ENCODE peak calls at places on chromosomes 11 and 22, in nine cellular contexts. E, I, J, R, T, L, N, D and Q are unnamed samples.

GRCh38 chr22:20268350-20269012 is 363 bp upstream of the RTN4R start:
- DNase-seq in E (peak), I (no peak), J (peak), R (peak), T (peak), L (no peak), N (peak), D (no peak), Q (peak)

GRCh38 chr11:6882747-6883146 is 6.3 kb downstream of the OR10A4 start:
- DNase-seq in E (no peak), I (no peak), J (no peak), R (no peak), T (no peak), L (no peak), N (no peak), D (no peak), Q (no peak)

GRCh38 chr11:115098037-115098436 is 406.2 kb downstream of the CADM1 start:
- DNase-seq in E (no peak), I (no peak), J (no peak), R (no peak), T (no peak), L (no peak), N (no peak), D (no peak), Q (no peak)

GRCh38 chr11:110759972-110760381 is 47.7 kb upstream of the ARHGAP20 start:
- DNase-seq in E (no peak), I (peak), J (no peak), R (no peak), T (no peak), L (no peak), N (no peak), D (no peak), Q (no peak)

GRCh38 chr11:3160252-3161031 is 4.7 kb downstream of the OSBPL5 start:
- DNase-seq in E (peak), I (peak), J (peak), R (peak), T (peak), L (peak), N (peak), D (peak), Q (peak)

GRCh38 chr22:21444701-21445436 is 22.3 kb upstream of the TMEM191C start:
- DNase-seq in E (no peak), I (no peak), J (peak), R (no peak), T (no peak), L (peak), N (peak), D (no peak), Q (no peak)

GRCh38 chr22:23817146-23817545 is 21.7 kb downstream of the DERL3 start:
- DNase-seq in E (no peak), I (no peak), J (peak), R (no peak), T (no peak), L (peak), N (no peak), D (no peak), Q (no peak)

GRCh38 chr11:1153951-1154487 is 3.7 kb upstream of the MUC5AC start:
- DNase-seq in E (no peak), I (peak), J (peak), R (no peak), T (peak), L (peak), N (peak), D (peak), Q (no peak)

GRCh38 chr11:31557991-31558390 is 48.4 kb downstream of the ELP4 start:
- DNase-seq in E (peak), I (no peak), J (no peak), R (no peak), T (no peak), L (no peak), N (no peak), D (no peak), Q (no peak)

GRCh38 chr11:128251140-128251539 is 336.2 kb downstream of the ETS1 start:
- DNase-seq in E (no peak), I (no peak), J (no peak), R (peak), T (no peak), L (no peak), N (no peak), D (no peak), Q (no peak)

GRCh38 chr11:106409201-106409600 is 331.7 kb downstream of the AASDHPPT start:
- DNase-seq in E (no peak), I (no peak), J (no peak), R (no peak), T (no peak), L (no peak), N (no peak), D (no peak), Q (no peak)

GRCh38 chr11:73980001-73980960 is 2.4 kb downstream of the UCP2 start:
- DNase-seq in E (peak), I (no peak), J (no peak), R (peak), T (peak), L (peak), N (peak), D (no peak), Q (no peak)

GRCh38 chr22:44270556-44270880 is 42.2 kb downstream of the SHISAL1 start:
- DNase-seq in E (no peak), I (no peak), J (no peak), R (no peak), T (no peak), L (no peak), N (no peak), D (no peak), Q (no peak)

GRCh38 chr11:113114452-113115027 is 153.3 kb downstream of the NCAM1 start:
- DNase-seq in E (peak), I (peak), J (peak), R (peak), T (peak), L (peak), N (peak), D (no peak), Q (peak)

GRCh38 chr11:75577198-75577597 is 15.1 kb downstream of the SERPINH1 start:
- DNase-seq in E (peak), I (no peak), J (no peak), R (peak), T (no peak), L (no peak), N (peak), D (no peak), Q (peak)

GRCh38 chr11:72119188-72119587 is 6.7 kb upstream of the ANAPC15 start:
- DNase-seq in E (no peak), I (no peak), J (no peak), R (no peak), T (no peak), L (no peak), N (no peak), D (no peak), Q (no peak)

GRCh38 chr22:19358195-19358594 is 66.7 kb upstream of the CLTCL1 start:
- DNase-seq in E (no peak), I (no peak), J (no peak), R (no peak), T (no peak), L (no peak), N (no peak), D (no peak), Q (no peak)

GRCh38 chr11:23403210-23404185 is 543.2 kb upstream of the CCDC179 start:
- DNase-seq in E (no peak), I (no peak), J (no peak), R (no peak), T (no peak), L (peak), N (no peak), D (no peak), Q (no peak)

GRCh38 chr11:20021771-20022362 is 138.4 kb downstream of the DBX1 start:
- DNase-seq in E (no peak), I (no peak), J (no peak), R (no peak), T (no peak), L (no peak), N (no peak), D (no peak), Q (no peak)

GRCh38 chr22:44709881-44710400 is 7.9 kb downstream of the PRR5 start:
- DNase-seq in E (no peak), I (no peak), J (no peak), R (no peak), T (no peak), L (no peak), N (no peak), D (no peak), Q (no peak)

GRCh38 chr11:62370743-62371440 is 33.6 kb downstream of the ASRGL1 start:
- DNase-seq in E (peak), I (no peak), J (no peak), R (no peak), T (no peak), L (no peak), N (no peak), D (no peak), Q (no peak)

GRCh38 chr11:36019722-36020121 is 75.9 kb downstream of the LDLRAD3 start:
- DNase-seq in E (no peak), I (no peak), J (no peak), R (peak), T (no peak), L (no peak), N (peak), D (no peak), Q (no peak)

GRCh38 chr11:62489204-62489603 is 57.4 kb downstream of the AHNAK start:
- DNase-seq in E (no peak), I (no peak), J (no peak), R (no peak), T (no peak), L (no peak), N (no peak), D (no peak), Q (no peak)

GRCh38 chr11:130908770-130909625 is 7.3 kb downstream of the SNX19 start:
- DNase-seq in E (no peak), I (peak), J (no peak), R (peak), T (no peak), L (no peak), N (no peak), D (peak), Q (no peak)

GRCh38 chr11:77508031-77508430 is 34.1 kb upstream of the PAK1 start:
- DNase-seq in E (no peak), I (no peak), J (no peak), R (no peak), T (no peak), L (no peak), N (no peak), D (no peak), Q (no peak)

GRCh38 chr11:16779436-16779835 is 41.0 kb downstream of the C11orf58 start:
- DNase-seq in E (peak), I (no peak), J (no peak), R (no peak), T (no peak), L (no peak), N (no peak), D (no peak), Q (no peak)

GRCh38 chr22:22397292-22397870 is 111.2 kb downstream of the ZNF280B start:
- DNase-seq in E (peak), I (no peak), J (no peak), R (no peak), T (no peak), L (no peak), N (peak), D (no peak), Q (peak)

GRCh38 chr22:40603088-40603605 is 33.4 kb downstream of the MRTFA start:
- DNase-seq in E (no peak), I (peak), J (no peak), R (peak), T (no peak), L (no peak), N (no peak), D (no peak), Q (no peak)

GRCh38 chr22:19139974-19140373 is 4.5 kb downstream of the ESS2 start:
- DNase-seq in E (no peak), I (no peak), J (no peak), R (no peak), T (no peak), L (no peak), N (no peak), D (no peak), Q (no peak)

GRCh38 chr22:48336339-48337060 is 1491.2 kb downstream of the BRD1 start:
- DNase-seq in E (no peak), I (no peak), J (no peak), R (no peak), T (no peak), L (peak), N (no peak), D (no peak), Q (no peak)

GRCh38 chr11:1546536-1547466 is 25.3 kb downstream of the DUSP8 start:
- DNase-seq in E (peak), I (no peak), J (no peak), R (peak), T (peak), L (peak), N (peak), D (no peak), Q (peak)

GRCh38 chr11:34263462-34264186 is 94.2 kb downstream of the ABTB2 start:
- DNase-seq in E (no peak), I (peak), J (peak), R (peak), T (no peak), L (peak), N (peak), D (peak), Q (no peak)

GRCh38 chr11:93319224-93319839 is 11.2 kb upstream of the DEUP1 start:
- DNase-seq in E (no peak), I (no peak), J (no peak), R (no peak), T (no peak), L (no peak), N (no peak), D (no peak), Q (no peak)

GRCh38 chr22:49018601-49019000 is 809.1 kb downstream of the BRD1 start:
- DNase-seq in E (no peak), I (no peak), J (peak), R (no peak), T (no peak), L (peak), N (no peak), D (no peak), Q (no peak)

GRCh38 chr11:119483341-119483880 is 60.4 kb upstream of the THY1 start:
- DNase-seq in E (no peak), I (no peak), J (peak), R (no peak), T (no peak), L (no peak), N (no peak), D (no peak), Q (no peak)

GRCh38 chr11:65135633-65136145 is 1.4 kb upstream of the SYVN1 start:
- DNase-seq in E (no peak), I (no peak), J (no peak), R (no peak), T (no peak), L (no peak), N (no peak), D (no peak), Q (no peak)
- TF ChIP-seq CTCF in E (no peak), I (no peak), J (no peak), R (no peak), T (no peak), L (no peak), N (no peak), D (no peak), Q (no peak)

GRCh38 chr22:35154937-35155387 is 89.0 kb downstream of the ISX start:
- DNase-seq in E (peak), I (peak), J (peak), R (peak), T (peak), L (no peak), N (peak), D (no peak), Q (peak)
- TF ChIP-seq CTCF in E (peak), I (peak), J (peak), R (peak), T (peak), L (peak), N (peak), D (peak), Q (peak)

GRCh38 chr11:13878077-13878476 is 84.4 kb upstream of the SPON1 start:
- DNase-seq in E (no peak), I (no peak), J (no peak), R (no peak), T (no peak), L (no peak), N (no peak), D (no peak), Q (no peak)
- TF ChIP-seq CTCF in E (no peak), I (no peak), J (no peak), R (no peak), T (no peak), L (no peak), N (no peak), D (no peak), Q (no peak)

GRCh38 chr11:65109231-65110198 is 2.2 kb upstream of the TM7SF2 start:
- DNase-seq in E (no peak), I (no peak), J (no peak), R (no peak), T (no peak), L (peak), N (no peak), D (no peak), Q (no peak)

GRCh38 chr11:65111537-65112225 is at the start of gene TM7SF2:
- DNase-seq in E (peak), I (peak), J (peak), R (peak), T (peak), L (peak), N (peak), D (peak), Q (peak)

GRCh38 chr11:65112226-65112550 is 516 bp downstream of the TM7SF2 start:
- DNase-seq in E (peak), I (no peak), J (peak), R (no peak), T (no peak), L (no peak), N (no peak), D (no peak), Q (no peak)

GRCh38 chr11:65111159-65111536 is 524 bp upstream of the TM7SF2 start:
- DNase-seq in E (no peak), I (no peak), J (no peak), R (no peak), T (no peak), L (no peak), N (no peak), D (no peak), Q (no peak)

DNA sequence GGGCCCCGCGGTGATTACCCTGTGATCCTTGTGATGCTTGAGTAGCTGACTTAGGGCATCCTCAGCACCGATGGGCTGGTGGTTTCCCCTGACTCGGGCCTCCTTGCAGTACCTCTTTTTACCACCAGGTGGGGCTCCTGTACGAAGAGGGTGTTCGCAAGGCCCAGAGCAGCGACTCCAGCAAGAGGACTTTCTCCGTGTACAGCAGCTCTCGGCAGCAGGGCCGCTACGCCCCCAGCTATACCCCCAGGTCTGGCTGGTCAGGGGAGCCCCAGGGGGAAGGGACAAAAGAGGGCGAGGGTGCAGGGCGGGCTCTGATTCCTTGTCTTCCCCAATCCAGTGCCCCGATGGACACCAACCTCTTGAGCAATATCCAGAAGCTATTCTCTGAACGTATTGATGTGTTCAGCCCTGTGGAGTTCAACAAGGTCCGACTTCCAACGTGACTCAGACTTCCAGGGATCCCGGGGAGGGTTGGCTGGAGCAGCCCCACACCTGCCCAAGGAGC is 1.3 kb upstream of the TM7SF2 start:
- DNase-seq in E (peak), I (peak), J (peak), R (peak), T (peak), L (peak), N (peak), D (no peak), Q (peak)
- TF ChIP-seq CTCF in E (peak), I (peak), J (peak), R (peak), T (peak), L (peak), N (peak), D (peak), Q (peak)

GRCh38 chr11:122656073-122656630 is 630 bp downstream of the UBASH3B start:
- DNase-seq in E (peak), I (no peak), J (peak), R (peak), T (no peak), L (peak), N (peak), D (no peak), Q (peak)

GRCh38 chr11:122655527-122656072 is at the start of gene UBASH3B:
- DNase-seq in E (peak), I (peak), J (peak), R (peak), T (peak), L (peak), N (peak), D (no peak), Q (peak)

GRCh38 chr11:122656631-122657101 is 1.1 kb downstream of the UBASH3B start:
- DNase-seq in E (peak), I (no peak), J (peak), R (peak), T (peak), L (peak), N (peak), D (no peak), Q (peak)

GRCh38 chr11:122652495-122652894 is 3.0 kb upstream of the UBASH3B start:
- DNase-seq in E (no peak), I (no peak), J (no peak), R (no peak), T (no peak), L (no peak), N (no peak), D (no peak), Q (no peak)

DNA sequence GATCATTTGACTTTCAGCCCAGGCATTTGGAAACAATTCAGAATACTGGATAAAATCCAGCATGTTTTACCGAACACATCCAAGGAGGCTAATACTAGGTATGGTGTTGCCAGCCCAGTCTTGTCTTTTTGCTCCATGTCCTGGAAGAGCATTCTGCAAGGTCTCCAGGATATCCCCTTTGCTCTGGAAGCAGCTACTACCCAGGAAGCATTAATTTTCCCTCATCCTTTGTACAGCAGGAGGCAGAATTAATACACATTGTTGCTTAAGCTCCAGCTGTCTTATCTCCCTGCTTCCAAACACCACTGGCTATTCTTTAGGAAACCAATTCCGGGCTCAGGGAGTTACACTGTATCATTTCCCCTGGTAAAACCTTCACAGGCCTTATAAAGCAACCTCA is 1.6 kb upstream of the UBASH3B start:
- DNase-seq in E (no peak), I (no peak), J (no peak), R (no peak), T (no peak), L (no peak), N (no peak), D (no peak), Q (no peak)
- TF ChIP-seq CTCF in E (no peak), I (no peak), J (no peak), R (no peak), T (no peak), L (no peak), N (no peak), D (no peak), Q (no peak)

GRCh38 chr22:47144791-47145425 is 382.5 kb downstream of the TBC1D22A start:
- DNase-seq in E (no peak), I (no peak), J (no peak), R (no peak), T (no peak), L (no peak), N (no peak), D (no peak), Q (no peak)

GRCh38 chr22:47143249-47143938 is 380.9 kb downstream of the TBC1D22A start:
- DNase-seq in E (no peak), I (no peak), J (no peak), R (no peak), T (no peak), L (no peak), N (no peak), D (no peak), Q (no peak)

GRCh38 chr22:47145883-47146282 is 383.4 kb downstream of the TBC1D22A start:
- DNase-seq in E (no peak), I (no peak), J (no peak), R (no peak), T (no peak), L (no peak), N (no peak), D (no peak), Q (no peak)

GRCh38 chr22:47142427-47143046 is 380.1 kb downstream of the TBC1D22A start:
- DNase-seq in E (no peak), I (no peak), J (no peak), R (no peak), T (no peak), L (no peak), N (no peak), D (no peak), Q (no peak)

DNA sequence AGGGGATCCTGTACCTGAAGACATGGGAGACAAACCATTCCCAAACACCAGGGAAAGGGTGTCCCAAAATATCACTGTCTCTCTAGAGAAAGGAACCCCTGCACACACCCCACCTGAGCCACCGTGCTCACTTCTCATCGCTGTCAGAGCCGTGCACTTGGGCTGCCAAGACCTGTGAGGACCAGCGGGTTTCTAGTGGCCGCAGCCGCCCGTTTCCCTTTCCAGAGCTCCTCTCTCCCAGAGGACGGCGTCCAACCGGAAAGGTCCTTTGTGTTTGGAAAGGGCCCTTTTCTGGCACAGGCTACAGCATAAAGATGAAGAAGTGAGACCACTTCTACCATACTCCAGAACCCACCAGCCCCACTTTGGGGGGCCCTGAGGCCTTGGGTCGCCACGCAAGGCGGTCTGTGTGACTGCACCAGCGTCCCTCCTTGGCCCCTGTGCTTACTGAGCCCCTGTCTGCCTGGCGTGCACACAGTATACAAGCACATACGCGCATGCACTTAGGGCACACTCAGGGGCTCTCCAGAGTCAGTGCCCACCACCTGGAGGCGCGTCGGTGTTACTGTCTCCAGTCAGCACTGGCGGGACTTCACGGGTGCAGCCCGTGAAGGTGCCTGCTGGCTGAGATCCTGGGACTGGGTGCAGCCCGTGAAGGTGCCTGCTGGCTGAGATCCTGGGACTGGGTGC is 381.8 kb downstream of the TBC1D22A start:
- DNase-seq in E (no peak), I (no peak), J (no peak), R (no peak), T (no peak), L (no peak), N (no peak), D (no peak), Q (no peak)
- TF ChIP-seq CTCF in E (no peak), I (no peak), J (no peak), R (no peak), T (no peak), L (no peak), N (no peak), D (no peak), Q (no peak)